ENCODE peak calls at places on chromosome 7, in eight cellular contexts. O is HCT116; F is central memory CD8-positive, alpha-beta T cell; V is KG1; L is left colon; X is transverse colon; J is T-helper 2 cell; M is activated CD4-positive, alpha-beta T cell treated with anti-CD3 and anti-CD28 coated beads, Interleukin-2, amount 50 U/mL, for 4 hours. Y is an unnamed sample.

GRCh38 chr7:120273476-120273975 is 551 bp downstream of the KCND2 start:
- DNase-seq in O (no peak), F (no peak), V (no peak), L (no peak), X (no peak), J (no peak), M (no peak), Y (peak)

GRCh38 chr7:94509264-94509878 is at the start of gene CASD1:
- DNase-seq in O (no peak), F (peak), V (peak), L (peak), X (peak), J (peak), M (peak), Y (peak)

GRCh38 chr7:132145466-132145865 is 430.8 kb downstream of the PLXNA4 start:
- DNase-seq in O (no peak), F (no peak), V (no peak), L (no peak), X (no peak), J (no peak), M (no peak), Y (peak)

GRCh38 chr7:97770845-97771244 is 39.0 kb downstream of the TAC1 start:
- DNase-seq in O (no peak), F (no peak), V (no peak), L (peak), X (peak), J (no peak), M (no peak), Y (no peak)

GRCh38 chr7:70477051-70478010 is 654.6 kb upstream of the GALNT17 start:
- DNase-seq in O (no peak), F (no peak), V (no peak), L (no peak), X (no peak), J (no peak), M (no peak), Y (no peak)

GRCh38 chr7:135210818-135211178 is 528 bp downstream of the WDR91 start:
- DNase-seq in O (no peak), F (no peak), V (no peak), L (peak), X (no peak), J (no peak), M (no peak), Y (no peak)

GRCh38 chr7:149060161-149060560 is 30.4 kb downstream of the ZNF786 start:
- DNase-seq in O (no peak), F (no peak), V (no peak), L (no peak), X (no peak), J (no peak), M (no peak), Y (no peak)

GRCh38 chr7:102872460-102872859 is 40.3 kb upstream of the LRRC17 start:
- DNase-seq in O (no peak), F (no peak), V (no peak), L (no peak), X (no peak), J (no peak), M (no peak), Y (no peak)

GRCh38 chr7:99313204-99313573 is 12.5 kb upstream of the ARPC1A start:
- DNase-seq in O (no peak), F (no peak), V (no peak), L (no peak), X (no peak), J (no peak), M (no peak), Y (no peak)

GRCh38 chr7:140640060-140640611 is 477 bp downstream of the DENND2A start:
- DNase-seq in O (no peak), F (no peak), V (no peak), L (no peak), X (peak), J (no peak), M (no peak), Y (peak)

GRCh38 chr7:125336326-125336725 is 406.7 kb upstream of the POT1 start:
- DNase-seq in O (no peak), F (no peak), V (no peak), L (no peak), X (no peak), J (no peak), M (no peak), Y (no peak)

GRCh38 chr7:147062897-147063296 is 946.3 kb downstream of the CNTNAP2 start:
- DNase-seq in O (no peak), F (no peak), V (no peak), L (no peak), X (no peak), J (no peak), M (no peak), Y (no peak)

GRCh38 chr7:82528577-82529305 is 85.2 kb upstream of the CACNA2D1 start:
- DNase-seq in O (no peak), F (no peak), V (no peak), L (no peak), X (no peak), J (no peak), M (no peak), Y (no peak)

GRCh38 chr7:111516612-111517011 is 45.7 kb downstream of the IMMP2L start:
- DNase-seq in O (no peak), F (no peak), V (no peak), L (no peak), X (no peak), J (no peak), M (no peak), Y (no peak)

GRCh38 chr7:156604311-156604710 is 36.3 kb upstream of the RNF32 start:
- DNase-seq in O (no peak), F (no peak), V (no peak), L (no peak), X (no peak), J (no peak), M (no peak), Y (no peak)

GRCh38 chr7:15291707-15292106 is 270.1 kb downstream of the AGMO start:
- DNase-seq in O (no peak), F (no peak), V (no peak), L (no peak), X (no peak), J (no peak), M (no peak), Y (no peak)

GRCh38 chr7:286278-286677 is 3.7 kb upstream of the FOXL3 start:
- DNase-seq in O (no peak), F (no peak), V (no peak), L (no peak), X (no peak), J (no peak), M (no peak), Y (peak)

GRCh38 chr7:134547738-134548054 is 1.2 kb upstream of the AKR1B15 start:
- DNase-seq in O (no peak), F (no peak), V (no peak), L (peak), X (peak), J (no peak), M (no peak), Y (no peak)

GRCh38 chr7:120735791-120736190 is 122.2 kb downstream of the TSPAN12 start:
- DNase-seq in O (no peak), F (no peak), V (no peak), L (no peak), X (no peak), J (no peak), M (no peak), Y (no peak)

GRCh38 chr7:151120896-151121295 is 34.6 kb downstream of the AGAP3 start:
- DNase-seq in O (no peak), F (no peak), V (no peak), L (no peak), X (no peak), J (no peak), M (no peak), Y (no peak)

GRCh38 chr7:72490301-72490700 is 78.2 kb upstream of the CALN1 start:
- DNase-seq in O (no peak), F (no peak), V (no peak), L (no peak), X (no peak), J (no peak), M (no peak), Y (no peak)

GRCh38 chr7:82319674-82320118 is 123.9 kb downstream of the CACNA2D1 start:
- DNase-seq in O (no peak), F (no peak), V (no peak), L (peak), X (peak), J (no peak), M (no peak), Y (peak)

GRCh38 chr7:126727930-126728331 is 524.8 kb downstream of the GRM8 start:
- DNase-seq in O (no peak), F (no peak), V (no peak), L (no peak), X (no peak), J (no peak), M (no peak), Y (no peak)

GRCh38 chr7:79453558-79454324 is at the start of gene MAGI2:
- DNase-seq in O (no peak), F (no peak), V (no peak), L (peak), X (peak), J (no peak), M (no peak), Y (peak)

GRCh38 chr7:13197501-13197900 is 510.1 kb downstream of the ARL4A start:
- DNase-seq in O (no peak), F (no peak), V (no peak), L (no peak), X (no peak), J (no peak), M (no peak), Y (no peak)

GRCh38 chr7:132394283-132395003 is 181.8 kb downstream of the PLXNA4 start:
- DNase-seq in O (peak), F (peak), V (no peak), L (no peak), X (no peak), J (peak), M (peak), Y (no peak)

GRCh38 chr7:157875230-157876179 is 538.7 kb downstream of the DNAJB6 start:
- DNase-seq in O (peak), F (no peak), V (no peak), L (peak), X (no peak), J (peak), M (peak), Y (no peak)

GRCh38 chr7:87853237-87853864 is 22.8 kb downstream of the SLC25A40 start:
- DNase-seq in O (no peak), F (no peak), V (no peak), L (no peak), X (no peak), J (no peak), M (no peak), Y (no peak)

GRCh38 chr7:132654150-132654549 is 77.9 kb upstream of the PLXNA4 start:
- DNase-seq in O (peak), F (no peak), V (no peak), L (no peak), X (no peak), J (no peak), M (no peak), Y (no peak)

GRCh38 chr7:85287126-85287825 is 100.4 kb upstream of the SEMA3D start:
- DNase-seq in O (no peak), F (no peak), V (no peak), L (no peak), X (no peak), J (no peak), M (no peak), Y (no peak)

GRCh38 chr7:17090751-17091150 is 207.7 kb upstream of the AHR start:
- DNase-seq in O (no peak), F (no peak), V (no peak), L (no peak), X (no peak), J (no peak), M (no peak), Y (no peak)

GRCh38 chr7:26910221-26910620 is 45.8 kb upstream of the SKAP2 start:
- DNase-seq in O (peak), F (no peak), V (no peak), L (no peak), X (peak), J (peak), M (no peak), Y (no peak)

GRCh38 chr7:3879337-3880054 is 578.4 kb downstream of the SDK1 start:
- DNase-seq in O (no peak), F (no peak), V (no peak), L (no peak), X (no peak), J (no peak), M (no peak), Y (no peak)

GRCh38 chr7:45082031-45082830 is 6.5 kb downstream of the NACAD start:
- DNase-seq in O (no peak), F (no peak), V (no peak), L (peak), X (no peak), J (no peak), M (no peak), Y (peak)

GRCh38 chr7:101563933-101564777 is 64.9 kb downstream of the MYL10 start:
- DNase-seq in O (no peak), F (no peak), V (no peak), L (no peak), X (peak), J (no peak), M (no peak), Y (no peak)

GRCh38 chr7:41715000-41715399 is 12.1 kb upstream of the INHBA start:
- DNase-seq in O (no peak), F (no peak), V (no peak), L (no peak), X (no peak), J (no peak), M (no peak), Y (no peak)

GRCh38 chr7:130949550-130949949 is 215.5 kb upstream of the KLF14 start:
- DNase-seq in O (no peak), F (no peak), V (no peak), L (no peak), X (no peak), J (no peak), M (no peak), Y (no peak)

GRCh38 chr7:141158562-141158961 is 84.7 kb downstream of the TMEM178B start:
- DNase-seq in O (peak), F (no peak), V (no peak), L (no peak), X (peak), J (no peak), M (no peak), Y (no peak)

GRCh38 chr7:150801946-150802771 is 1.6 kb downstream of the TMEM176A start:
- DNase-seq in O (no peak), F (no peak), V (no peak), L (peak), X (peak), J (no peak), M (no peak), Y (no peak)

GRCh38 chr7:155669717-155670505 is 25.4 kb downstream of the RBM33 start:
- DNase-seq in O (no peak), F (no peak), V (no peak), L (no peak), X (no peak), J (no peak), M (no peak), Y (no peak)

Y was measured in posterior cingulate gyrus.